ENCODE peak calls at places on chromosomes 7 and 10, in eight cellular contexts. One of them, this sample, is unnamed.

GRCh38 chr7:106871793-106872571 is 6.9 kb downstream of the PIK3CG start:
- DNase-seq in activated naive CD4-positive, alpha-beta T cell treated with anti-CD3 and anti-CD28 coated beads, Interleukin-2, amount 10 ng/mL, durations not matched to agents 7 days and 5 days: no peak
- DNase-seq in HFFc6: no peak
- DNase-seq in HEK293T: no peak
- DNase-seq in activated CD8-positive, alpha-beta memory T cell treated with anti-CD3 and anti-CD28 coated beads for 4 hours: no peak
- DNase-seq in non-pigmented ciliary epithelial cell: no peak
- DNase-seq in astrocyte: no peak
- DNase-seq in HT1080: no peak
- DNase-seq in this sample: no peak

GRCh38 chr7:155405399-155406318 is 52.3 kb upstream of the EN2 start:
- DNase-seq in activated CD8-positive, alpha-beta memory T cell treated with anti-CD3 and anti-CD28 coated beads for 4 hours: no peak
- DNase-seq in HT1080: peak
- DNase-seq in HEK293T: peak
- DNase-seq in astrocyte: no peak
- DNase-seq in HFFc6: no peak
- DNase-seq in non-pigmented ciliary epithelial cell: no peak
- DNase-seq in activated naive CD4-positive, alpha-beta T cell treated with anti-CD3 and anti-CD28 coated beads, Interleukin-2, amount 10 ng/mL, durations not matched to agents 7 days and 5 days: no peak
- DNase-seq in this sample: no peak

GRCh38 chr10:49177391-49178355 is 10.5 kb downstream of the TMEM273 start:
- DNase-seq in activated naive CD4-positive, alpha-beta T cell treated with anti-CD3 and anti-CD28 coated beads, Interleukin-2, amount 10 ng/mL, durations not matched to agents 7 days and 5 days: peak
- DNase-seq in HFFc6: peak
- DNase-seq in astrocyte: peak
- DNase-seq in HT1080: peak
- DNase-seq in non-pigmented ciliary epithelial cell: peak
- DNase-seq in activated CD8-positive, alpha-beta memory T cell treated with anti-CD3 and anti-CD28 coated beads for 4 hours: no peak
- DNase-seq in HEK293T: no peak
- DNase-seq in this sample: peak

GRCh38 chr7:152313879-152314604 is 121.8 kb downstream of the KMT2C start:
- DNase-seq in astrocyte: peak
- DNase-seq in activated naive CD4-positive, alpha-beta T cell treated with anti-CD3 and anti-CD28 coated beads, Interleukin-2, amount 10 ng/mL, durations not matched to agents 7 days and 5 days: no peak
- DNase-seq in HT1080: peak
- DNase-seq in HEK293T: peak
- DNase-seq in HFFc6: peak
- DNase-seq in activated CD8-positive, alpha-beta memory T cell treated with anti-CD3 and anti-CD28 coated beads for 4 hours: no peak
- DNase-seq in non-pigmented ciliary epithelial cell: peak
- DNase-seq in this sample: peak

GRCh38 chr10:26457088-26457487 is 18.9 kb downstream of the APBB1IP start:
- DNase-seq in activated CD8-positive, alpha-beta memory T cell treated with anti-CD3 and anti-CD28 coated beads for 4 hours: no peak
- DNase-seq in HT1080: no peak
- DNase-seq in non-pigmented ciliary epithelial cell: no peak
- DNase-seq in HFFc6: no peak
- DNase-seq in astrocyte: no peak
- DNase-seq in HEK293T: no peak
- DNase-seq in activated naive CD4-positive, alpha-beta T cell treated with anti-CD3 and anti-CD28 coated beads, Interleukin-2, amount 10 ng/mL, durations not matched to agents 7 days and 5 days: no peak
- DNase-seq in this sample: no peak

GRCh38 chr10:69506487-69506833 is 55.2 kb downstream of the TSPAN15 start:
- DNase-seq in HFFc6: no peak
- DNase-seq in non-pigmented ciliary epithelial cell: no peak
- DNase-seq in activated CD8-positive, alpha-beta memory T cell treated with anti-CD3 and anti-CD28 coated beads for 4 hours: no peak
- DNase-seq in activated naive CD4-positive, alpha-beta T cell treated with anti-CD3 and anti-CD28 coated beads, Interleukin-2, amount 10 ng/mL, durations not matched to agents 7 days and 5 days: no peak
- DNase-seq in HT1080: no peak
- DNase-seq in HEK293T: no peak
- DNase-seq in astrocyte: no peak
- DNase-seq in this sample: no peak

GRCh38 chr7:105352018-105352612 is 36.6 kb downstream of the SRPK2 start:
- DNase-seq in activated CD8-positive, alpha-beta memory T cell treated with anti-CD3 and anti-CD28 coated beads for 4 hours: peak
- DNase-seq in activated naive CD4-positive, alpha-beta T cell treated with anti-CD3 and anti-CD28 coated beads, Interleukin-2, amount 10 ng/mL, durations not matched to agents 7 days and 5 days: peak
- DNase-seq in HFFc6: peak
- DNase-seq in non-pigmented ciliary epithelial cell: peak
- DNase-seq in HEK293T: no peak
- DNase-seq in astrocyte: peak
- DNase-seq in HT1080: peak
- DNase-seq in this sample: peak

GRCh38 chr10:102302611-102303010 is 57.3 kb downstream of the GBF1 start:
- DNase-seq in astrocyte: no peak
- DNase-seq in HFFc6: peak
- DNase-seq in activated CD8-positive, alpha-beta memory T cell treated with anti-CD3 and anti-CD28 coated beads for 4 hours: no peak
- DNase-seq in non-pigmented ciliary epithelial cell: no peak
- DNase-seq in HEK293T: no peak
- DNase-seq in activated naive CD4-positive, alpha-beta T cell treated with anti-CD3 and anti-CD28 coated beads, Interleukin-2, amount 10 ng/mL, durations not matched to agents 7 days and 5 days: no peak
- DNase-seq in HT1080: no peak
- DNase-seq in this sample: peak

GRCh38 chr7:16590424-16590823 is 55.1 kb downstream of the ANKMY2 start:
- DNase-seq in HT1080: no peak
- DNase-seq in HFFc6: no peak
- DNase-seq in non-pigmented ciliary epithelial cell: no peak
- DNase-seq in astrocyte: no peak
- DNase-seq in activated naive CD4-positive, alpha-beta T cell treated with anti-CD3 and anti-CD28 coated beads, Interleukin-2, amount 10 ng/mL, durations not matched to agents 7 days and 5 days: no peak
- DNase-seq in activated CD8-positive, alpha-beta memory T cell treated with anti-CD3 and anti-CD28 coated beads for 4 hours: no peak
- DNase-seq in HEK293T: no peak
- DNase-seq in this sample: no peak

GRCh38 chr10:3091921-3092320 is 24.6 kb downstream of the PFKP start:
- DNase-seq in non-pigmented ciliary epithelial cell: no peak
- DNase-seq in HEK293T: no peak
- DNase-seq in activated naive CD4-positive, alpha-beta T cell treated with anti-CD3 and anti-CD28 coated beads, Interleukin-2, amount 10 ng/mL, durations not matched to agents 7 days and 5 days: no peak
- DNase-seq in astrocyte: no peak
- DNase-seq in HFFc6: no peak
- DNase-seq in activated CD8-positive, alpha-beta memory T cell treated with anti-CD3 and anti-CD28 coated beads for 4 hours: no peak
- DNase-seq in HT1080: no peak
- DNase-seq in this sample: no peak

GRCh38 chr7:88344956-88345832 is 38.5 kb upstream of the STEAP4 start:
- DNase-seq in HEK293T: peak
- DNase-seq in astrocyte: no peak
- DNase-seq in activated CD8-positive, alpha-beta memory T cell treated with anti-CD3 and anti-CD28 coated beads for 4 hours: no peak
- DNase-seq in activated naive CD4-positive, alpha-beta T cell treated with anti-CD3 and anti-CD28 coated beads, Interleukin-2, amount 10 ng/mL, durations not matched to agents 7 days and 5 days: no peak
- DNase-seq in non-pigmented ciliary epithelial cell: no peak
- DNase-seq in HFFc6: no peak
- DNase-seq in HT1080: no peak
- DNase-seq in this sample: no peak

GRCh38 chr10:92640110-92640509 is 47.2 kb downstream of the KIF11 start:
- DNase-seq in HEK293T: no peak
- DNase-seq in HFFc6: peak
- DNase-seq in activated naive CD4-positive, alpha-beta T cell treated with anti-CD3 and anti-CD28 coated beads, Interleukin-2, amount 10 ng/mL, durations not matched to agents 7 days and 5 days: no peak
- DNase-seq in activated CD8-positive, alpha-beta memory T cell treated with anti-CD3 and anti-CD28 coated beads for 4 hours: no peak
- DNase-seq in non-pigmented ciliary epithelial cell: peak
- DNase-seq in astrocyte: peak
- DNase-seq in HT1080: no peak
- DNase-seq in this sample: no peak